ENCODE peak calls at places on chromosome 20, in nine cellular contexts. One of them, this sample, is unnamed.

GRCh38 chr20:21556398-21556797 is 42.5 kb upstream of the NKX2-2 start:
- DNase-seq in stimulated activated naive B cell treated with anti-CD40 and anti-IgM and Interleukin-4, amounts not matched to agents 10 μg/mL and 1 μg/mL and 100 μg/mL, for 72 hours: no peak
- DNase-seq in stimulated activated CD8-positive, alpha-beta memory T cell treated with anti-CD3 and anti-CD28 coated beads, Interleukin-15, amount 100 ng/mL, for 24 hours: no peak
- DNase-seq in heart left ventricle: no peak
- DNase-seq in naive thymus-derived CD8-positive, alpha-beta T cell: no peak
- DNase-seq in SK-N-DZ: no peak
- DNase-seq in Kasumi-1: no peak
- DNase-seq in iris pigment epithelial cell: no peak
- DNase-seq in GM04504: no peak
- DNase-seq in this sample: no peak

GRCh38 chr20:4684837-4685413 is 36.8 kb upstream of the PRND start:
- DNase-seq in stimulated activated naive B cell treated with anti-CD40 and anti-IgM and Interleukin-4, amounts not matched to agents 10 μg/mL and 1 μg/mL and 100 μg/mL, for 72 hours: no peak
- DNase-seq in stimulated activated CD8-positive, alpha-beta memory T cell treated with anti-CD3 and anti-CD28 coated beads, Interleukin-15, amount 100 ng/mL, for 24 hours: no peak
- DNase-seq in heart left ventricle: no peak
- DNase-seq in naive thymus-derived CD8-positive, alpha-beta T cell: no peak
- DNase-seq in SK-N-DZ: no peak
- DNase-seq in Kasumi-1: no peak
- DNase-seq in iris pigment epithelial cell: peak; percentile 81
- DNase-seq in GM04504: no peak
- DNase-seq in this sample: no peak

GRCh38 chr20:1685304-1686052 is 27.9 kb upstream of the SIRPG start:
- DNase-seq in stimulated activated naive B cell treated with anti-CD40 and anti-IgM and Interleukin-4, amounts not matched to agents 10 μg/mL and 1 μg/mL and 100 μg/mL, for 72 hours: no peak
- DNase-seq in stimulated activated CD8-positive, alpha-beta memory T cell treated with anti-CD3 and anti-CD28 coated beads, Interleukin-15, amount 100 ng/mL, for 24 hours: no peak
- DNase-seq in heart left ventricle: no peak
- DNase-seq in naive thymus-derived CD8-positive, alpha-beta T cell: no peak
- DNase-seq in SK-N-DZ: no peak
- DNase-seq in Kasumi-1: no peak
- DNase-seq in iris pigment epithelial cell: no peak
- DNase-seq in GM04504: no peak
- DNase-seq in this sample: no peak

GRCh38 chr20:50561379-50562078 is 51.3 kb downstream of the PTPN1 start:
- DNase-seq in stimulated activated naive B cell treated with anti-CD40 and anti-IgM and Interleukin-4, amounts not matched to agents 10 μg/mL and 1 μg/mL and 100 μg/mL, for 72 hours: no peak
- DNase-seq in stimulated activated CD8-positive, alpha-beta memory T cell treated with anti-CD3 and anti-CD28 coated beads, Interleukin-15, amount 100 ng/mL, for 24 hours: no peak
- DNase-seq in heart left ventricle: no peak
- DNase-seq in naive thymus-derived CD8-positive, alpha-beta T cell: no peak
- DNase-seq in SK-N-DZ: no peak
- DNase-seq in Kasumi-1: no peak
- DNase-seq in iris pigment epithelial cell: peak; percentile 97
- DNase-seq in GM04504: peak; percentile 84
- DNase-seq in this sample: no peak

GRCh38 chr20:33291830-33292355 is 8.9 kb downstream of the BPIFB1 start:
- DNase-seq in stimulated activated naive B cell treated with anti-CD40 and anti-IgM and Interleukin-4, amounts not matched to agents 10 μg/mL and 1 μg/mL and 100 μg/mL, for 72 hours: peak; percentile 13
- DNase-seq in stimulated activated CD8-positive, alpha-beta memory T cell treated with anti-CD3 and anti-CD28 coated beads, Interleukin-15, amount 100 ng/mL, for 24 hours: peak; percentile 53
- DNase-seq in heart left ventricle: no peak
- DNase-seq in naive thymus-derived CD8-positive, alpha-beta T cell: peak; percentile 65
- DNase-seq in SK-N-DZ: no peak
- DNase-seq in Kasumi-1: peak; percentile 35
- DNase-seq in iris pigment epithelial cell: peak; percentile 5
- DNase-seq in GM04504: no peak
- DNase-seq in this sample: peak; percentile 73

GRCh38 chr20:31837896-31838397 is 7.5 kb downstream of the FOXS1 start:
- DNase-seq in stimulated activated naive B cell treated with anti-CD40 and anti-IgM and Interleukin-4, amounts not matched to agents 10 μg/mL and 1 μg/mL and 100 μg/mL, for 72 hours: no peak
- DNase-seq in stimulated activated CD8-positive, alpha-beta memory T cell treated with anti-CD3 and anti-CD28 coated beads, Interleukin-15, amount 100 ng/mL, for 24 hours: no peak
- DNase-seq in heart left ventricle: no peak
- DNase-seq in naive thymus-derived CD8-positive, alpha-beta T cell: no peak
- DNase-seq in SK-N-DZ: no peak
- DNase-seq in Kasumi-1: no peak
- DNase-seq in iris pigment epithelial cell: peak; percentile 71
- DNase-seq in GM04504: no peak
- DNase-seq in this sample: no peak

GRCh38 chr20:36835025-36835424 is 40.9 kb upstream of the TLDC2 start:
- DNase-seq in stimulated activated naive B cell treated with anti-CD40 and anti-IgM and Interleukin-4, amounts not matched to agents 10 μg/mL and 1 μg/mL and 100 μg/mL, for 72 hours: no peak
- DNase-seq in stimulated activated CD8-positive, alpha-beta memory T cell treated with anti-CD3 and anti-CD28 coated beads, Interleukin-15, amount 100 ng/mL, for 24 hours: no peak
- DNase-seq in heart left ventricle: peak; percentile 57
- DNase-seq in naive thymus-derived CD8-positive, alpha-beta T cell: no peak
- DNase-seq in SK-N-DZ: no peak
- DNase-seq in Kasumi-1: no peak
- DNase-seq in iris pigment epithelial cell: no peak
- DNase-seq in GM04504: no peak
- DNase-seq in this sample: no peak

GRCh38 chr20:33680681-33681080 is 5.5 kb downstream of the E2F1 start:
- DNase-seq in stimulated activated naive B cell treated with anti-CD40 and anti-IgM and Interleukin-4, amounts not matched to agents 10 μg/mL and 1 μg/mL and 100 μg/mL, for 72 hours: no peak
- DNase-seq in stimulated activated CD8-positive, alpha-beta memory T cell treated with anti-CD3 and anti-CD28 coated beads, Interleukin-15, amount 100 ng/mL, for 24 hours: no peak
- DNase-seq in heart left ventricle: no peak
- DNase-seq in naive thymus-derived CD8-positive, alpha-beta T cell: no peak
- DNase-seq in SK-N-DZ: no peak
- DNase-seq in Kasumi-1: no peak
- DNase-seq in iris pigment epithelial cell: no peak
- DNase-seq in GM04504: no peak
- DNase-seq in this sample: no peak

GRCh38 chr20:18428490-18429173 is 38.2 kb downstream of the DZANK1 start:
- DNase-seq in stimulated activated naive B cell treated with anti-CD40 and anti-IgM and Interleukin-4, amounts not matched to agents 10 μg/mL and 1 μg/mL and 100 μg/mL, for 72 hours: no peak
- DNase-seq in stimulated activated CD8-positive, alpha-beta memory T cell treated with anti-CD3 and anti-CD28 coated beads, Interleukin-15, amount 100 ng/mL, for 24 hours: no peak
- DNase-seq in heart left ventricle: no peak
- DNase-seq in naive thymus-derived CD8-positive, alpha-beta T cell: no peak
- DNase-seq in SK-N-DZ: no peak
- DNase-seq in Kasumi-1: no peak
- DNase-seq in iris pigment epithelial cell: peak; percentile 23
- DNase-seq in GM04504: no peak
- DNase-seq in this sample: no peak

GRCh38 chr20:58906111-58906510 is 53.6 kb downstream of the GNAS start:
- DNase-seq in stimulated activated naive B cell treated with anti-CD40 and anti-IgM and Interleukin-4, amounts not matched to agents 10 μg/mL and 1 μg/mL and 100 μg/mL, for 72 hours: no peak
- DNase-seq in stimulated activated CD8-positive, alpha-beta memory T cell treated with anti-CD3 and anti-CD28 coated beads, Interleukin-15, amount 100 ng/mL, for 24 hours: no peak
- DNase-seq in heart left ventricle: no peak
- DNase-seq in naive thymus-derived CD8-positive, alpha-beta T cell: no peak
- DNase-seq in SK-N-DZ: no peak
- DNase-seq in Kasumi-1: no peak
- DNase-seq in iris pigment epithelial cell: no peak
- DNase-seq in GM04504: no peak
- DNase-seq in this sample: no peak

GRCh38 chr20:62598761-62599194 is 43.5 kb upstream of the SLCO4A1 start:
- DNase-seq in stimulated activated naive B cell treated with anti-CD40 and anti-IgM and Interleukin-4, amounts not matched to agents 10 μg/mL and 1 μg/mL and 100 μg/mL, for 72 hours: no peak
- DNase-seq in stimulated activated CD8-positive, alpha-beta memory T cell treated with anti-CD3 and anti-CD28 coated beads, Interleukin-15, amount 100 ng/mL, for 24 hours: no peak
- DNase-seq in heart left ventricle: peak; percentile 61
- DNase-seq in naive thymus-derived CD8-positive, alpha-beta T cell: no peak
- DNase-seq in SK-N-DZ: no peak
- DNase-seq in Kasumi-1: no peak
- DNase-seq in iris pigment epithelial cell: no peak
- DNase-seq in GM04504: no peak
- DNase-seq in this sample: peak; percentile 67

GRCh38 chr20:62354811-62355341 is 12.2 kb downstream of the LAMA5 start:
- DNase-seq in stimulated activated naive B cell treated with anti-CD40 and anti-IgM and Interleukin-4, amounts not matched to agents 10 μg/mL and 1 μg/mL and 100 μg/mL, for 72 hours: no peak
- DNase-seq in stimulated activated CD8-positive, alpha-beta memory T cell treated with anti-CD3 and anti-CD28 coated beads, Interleukin-15, amount 100 ng/mL, for 24 hours: no peak
- DNase-seq in heart left ventricle: peak; percentile 63
- DNase-seq in naive thymus-derived CD8-positive, alpha-beta T cell: no peak
- DNase-seq in SK-N-DZ: no peak
- DNase-seq in Kasumi-1: no peak
- DNase-seq in iris pigment epithelial cell: no peak
- DNase-seq in GM04504: no peak
- DNase-seq in this sample: no peak

GRCh38 chr20:25669826-25670422 is 26.7 kb downstream of the ZNF337 start:
- DNase-seq in stimulated activated naive B cell treated with anti-CD40 and anti-IgM and Interleukin-4, amounts not matched to agents 10 μg/mL and 1 μg/mL and 100 μg/mL, for 72 hours: no peak
- DNase-seq in stimulated activated CD8-positive, alpha-beta memory T cell treated with anti-CD3 and anti-CD28 coated beads, Interleukin-15, amount 100 ng/mL, for 24 hours: no peak
- DNase-seq in heart left ventricle: no peak
- DNase-seq in naive thymus-derived CD8-positive, alpha-beta T cell: no peak
- DNase-seq in SK-N-DZ: no peak
- DNase-seq in Kasumi-1: peak; percentile 37
- DNase-seq in iris pigment epithelial cell: peak; percentile 89
- DNase-seq in GM04504: peak; percentile 58
- DNase-seq in this sample: peak; percentile 16

GRCh38 chr20:44180814-44181213 is 6.2 kb downstream of the JPH2 start:
- DNase-seq in stimulated activated naive B cell treated with anti-CD40 and anti-IgM and Interleukin-4, amounts not matched to agents 10 μg/mL and 1 μg/mL and 100 μg/mL, for 72 hours: no peak
- DNase-seq in stimulated activated CD8-positive, alpha-beta memory T cell treated with anti-CD3 and anti-CD28 coated beads, Interleukin-15, amount 100 ng/mL, for 24 hours: no peak
- DNase-seq in heart left ventricle: peak; percentile 65
- DNase-seq in naive thymus-derived CD8-positive, alpha-beta T cell: no peak
- DNase-seq in SK-N-DZ: no peak
- DNase-seq in Kasumi-1: no peak
- DNase-seq in iris pigment epithelial cell: peak; percentile 6
- DNase-seq in GM04504: no peak
- DNase-seq in this sample: no peak

GRCh38 chr20:13458860-13459451 is 179.8 kb downstream of the TASP1 start:
- DNase-seq in stimulated activated naive B cell treated with anti-CD40 and anti-IgM and Interleukin-4, amounts not matched to agents 10 μg/mL and 1 μg/mL and 100 μg/mL, for 72 hours: no peak
- DNase-seq in stimulated activated CD8-positive, alpha-beta memory T cell treated with anti-CD3 and anti-CD28 coated beads, Interleukin-15, amount 100 ng/mL, for 24 hours: no peak
- DNase-seq in heart left ventricle: no peak
- DNase-seq in naive thymus-derived CD8-positive, alpha-beta T cell: peak; percentile 10
- DNase-seq in SK-N-DZ: peak; percentile 26
- DNase-seq in Kasumi-1: peak; percentile 68
- DNase-seq in iris pigment epithelial cell: peak; percentile 55
- DNase-seq in GM04504: no peak
- DNase-seq in this sample: peak; percentile 59

GRCh38 chr20:20780127-20780822 is 67.8 kb upstream of the RALGAPA2 start:
- DNase-seq in stimulated activated naive B cell treated with anti-CD40 and anti-IgM and Interleukin-4, amounts not matched to agents 10 μg/mL and 1 μg/mL and 100 μg/mL, for 72 hours: no peak
- DNase-seq in stimulated activated CD8-positive, alpha-beta memory T cell treated with anti-CD3 and anti-CD28 coated beads, Interleukin-15, amount 100 ng/mL, for 24 hours: no peak
- DNase-seq in heart left ventricle: peak; percentile 85
- DNase-seq in naive thymus-derived CD8-positive, alpha-beta T cell: no peak
- DNase-seq in SK-N-DZ: no peak
- DNase-seq in Kasumi-1: peak; percentile 99
- DNase-seq in iris pigment epithelial cell: peak; percentile 14
- DNase-seq in GM04504: no peak
- DNase-seq in this sample: peak; percentile 20

GRCh38 chr20:36975085-36975829 is 23.7 kb upstream of the SAMHD1 start:
- DNase-seq in stimulated activated naive B cell treated with anti-CD40 and anti-IgM and Interleukin-4, amounts not matched to agents 10 μg/mL and 1 μg/mL and 100 μg/mL, for 72 hours: no peak
- DNase-seq in stimulated activated CD8-positive, alpha-beta memory T cell treated with anti-CD3 and anti-CD28 coated beads, Interleukin-15, amount 100 ng/mL, for 24 hours: no peak
- DNase-seq in heart left ventricle: no peak
- DNase-seq in naive thymus-derived CD8-positive, alpha-beta T cell: peak; percentile 91
- DNase-seq in SK-N-DZ: no peak
- DNase-seq in Kasumi-1: peak; percentile 46
- DNase-seq in iris pigment epithelial cell: no peak
- DNase-seq in GM04504: no peak
- DNase-seq in this sample: peak; percentile 47

GRCh38 chr20:40966103-40966502 is 62.5 kb upstream of the TOP1 start:
- DNase-seq in stimulated activated naive B cell treated with anti-CD40 and anti-IgM and Interleukin-4, amounts not matched to agents 10 μg/mL and 1 μg/mL and 100 μg/mL, for 72 hours: peak; percentile 32
- DNase-seq in stimulated activated CD8-positive, alpha-beta memory T cell treated with anti-CD3 and anti-CD28 coated beads, Interleukin-15, amount 100 ng/mL, for 24 hours: no peak
- DNase-seq in heart left ventricle: no peak
- DNase-seq in naive thymus-derived CD8-positive, alpha-beta T cell: no peak
- DNase-seq in SK-N-DZ: peak; percentile 52
- DNase-seq in Kasumi-1: peak; percentile 11
- DNase-seq in iris pigment epithelial cell: no peak
- DNase-seq in GM04504: no peak
- DNase-seq in this sample: peak; percentile 86

GRCh38 chr20:57161478-57162194 is 104.8 kb downstream of the BMP7 start:
- DNase-seq in stimulated activated naive B cell treated with anti-CD40 and anti-IgM and Interleukin-4, amounts not matched to agents 10 μg/mL and 1 μg/mL and 100 μg/mL, for 72 hours: no peak
- DNase-seq in stimulated activated CD8-positive, alpha-beta memory T cell treated with anti-CD3 and anti-CD28 coated beads, Interleukin-15, amount 100 ng/mL, for 24 hours: no peak
- DNase-seq in heart left ventricle: no peak
- DNase-seq in naive thymus-derived CD8-positive, alpha-beta T cell: no peak
- DNase-seq in SK-N-DZ: no peak
- DNase-seq in Kasumi-1: no peak
- DNase-seq in iris pigment epithelial cell: no peak
- DNase-seq in GM04504: no peak
- DNase-seq in this sample: no peak

GRCh38 chr20:13337090-13337784 is 116.2 kb downstream of the ISM1 start:
- DNase-seq in stimulated activated naive B cell treated with anti-CD40 and anti-IgM and Interleukin-4, amounts not matched to agents 10 μg/mL and 1 μg/mL and 100 μg/mL, for 72 hours: no peak
- DNase-seq in stimulated activated CD8-positive, alpha-beta memory T cell treated with anti-CD3 and anti-CD28 coated beads, Interleukin-15, amount 100 ng/mL, for 24 hours: no peak
- DNase-seq in heart left ventricle: no peak
- DNase-seq in naive thymus-derived CD8-positive, alpha-beta T cell: no peak
- DNase-seq in SK-N-DZ: no peak
- DNase-seq in Kasumi-1: no peak
- DNase-seq in iris pigment epithelial cell: no peak
- DNase-seq in GM04504: no peak
- DNase-seq in this sample: no peak